ENCODE peak calls at places on chromosomes 4 and X, in four cellular contexts. N, A, B and F are unnamed samples. For H3K36me3, the result is how much of the 10 kb centered on the place peaks cover.

GRCh38 chrX:826448-826847 is 195.9 kb downstream of the SHOX start:
- DNase-seq in N (no peak), A (no peak), B (no peak), F (no peak)

GRCh38 chr4:159229164-159229563 is 126.3 kb downstream of the RAPGEF2 start:
- DNase-seq in N (peak), A (no peak), B (no peak), F (no peak)

GRCh38 chr4:155741546-155741945 is 17.3 kb upstream of the GUCY1B1 start:
- DNase-seq in N (no peak), A (no peak), B (no peak), F (no peak)

GRCh38 chrX:39492495-39493162 is 605.1 kb downstream of the BCOR start:
- DNase-seq in N (no peak), A (peak), B (no peak), F (no peak)

GRCh38 chr4:76948441-76949292 is 885 bp upstream of the SEPTIN11 start:
- DNase-seq in N (peak), A (peak), B (peak), F (no peak)

GRCh38 chr4:41432889-41433288 is 105.1 kb upstream of the LIMCH1 start:
- DNase-seq in N (no peak), A (no peak), B (no peak), F (no peak)

GRCh38 chr4:75710246-75710645 is 14.1 kb upstream of the USO1 start:
- DNase-seq in N (no peak), A (no peak), B (no peak), F (no peak)

GRCh38 chr4:3286335-3287175 is 6.3 kb upstream of the RGS12 start:
- DNase-seq in N (no peak), A (no peak), B (no peak), F (no peak)

GRCh38 chrX:133151320-133151719 is 54.4 kb upstream of the USP26 start:
- DNase-seq in N (peak), A (no peak), B (no peak), F (no peak)

GRCh38 chrX:121987163-121987562 is 939.8 kb downstream of the GLUD2 start:
- DNase-seq in N (no peak), A (no peak), B (no peak), F (no peak)
- TF ChIP-seq TCF7L2 in N (no peak), A (no peak), B (no peak), F (no peak)

GRCh38 chr4:6875431-6875831 is 34.2 kb upstream of the TBC1D14 start:
- DNase-seq in N (no peak), A (no peak), B (no peak), F (no peak)
- H3K36me3 ChIP-seq in N (half or more), A (half or more), B (under half), F (under half)

GRCh38 chrX:75781618-75782017 is 3.4 kb downstream of the MAGEE2 start:
- DNase-seq in N (no peak), A (no peak), B (no peak), F (no peak)

GRCh38 chrX:75786290-75786689 is 1.2 kb upstream of the MAGEE2 start:
- DNase-seq in N (no peak), A (no peak), B (no peak), F (no peak)

DNA sequence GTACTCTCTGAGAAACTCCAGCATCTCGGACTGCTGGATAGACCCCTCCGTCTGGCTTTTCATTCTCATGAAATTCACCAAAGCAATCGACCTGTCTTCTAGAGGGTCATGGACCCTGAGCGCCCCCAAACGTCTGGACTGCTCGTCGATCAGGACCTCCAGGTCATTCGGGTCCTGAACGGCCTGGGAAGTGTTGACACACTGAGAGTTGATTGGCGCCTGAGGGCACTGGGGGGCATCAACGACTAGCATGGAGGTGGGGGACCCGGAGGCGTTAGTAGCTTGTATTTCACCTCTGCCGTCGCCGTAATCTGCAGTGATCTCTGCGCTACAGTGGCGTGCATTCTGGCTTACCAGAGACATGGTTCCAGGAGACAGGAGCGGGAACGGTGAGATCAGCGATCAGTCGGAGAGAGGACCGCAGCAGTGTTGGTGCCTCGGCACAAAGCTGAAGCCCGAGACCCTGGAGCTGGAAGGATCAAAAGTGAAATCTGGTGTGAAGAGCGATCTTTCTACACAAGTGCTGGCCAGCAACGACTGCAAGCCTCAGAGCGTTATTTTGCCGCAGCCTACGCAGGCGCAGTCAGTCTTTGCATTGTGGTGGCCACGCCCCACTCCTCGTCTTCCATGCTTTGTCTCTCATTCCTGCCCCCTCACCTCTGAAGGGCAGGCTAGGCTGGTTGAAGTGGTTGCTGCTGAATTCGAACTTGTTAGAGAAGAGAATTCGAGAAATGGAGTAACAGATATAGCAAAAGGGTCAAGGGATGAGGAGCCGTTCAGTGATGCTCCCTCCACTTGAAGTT is at the start of gene MAGEE2:
- DNase-seq in N (peak), A (no peak), B (no peak), F (no peak)
- TF ChIP-seq TCF7L2 in N (no peak), A (no peak), B (no peak), F (no peak)

GRCh38 chrX:40661489-40661888 is 14.1 kb upstream of the CXorf38 start:
- DNase-seq in N (no peak), A (no peak), B (no peak), F (no peak)

GRCh38 chrX:40660381-40660780 is 13.0 kb upstream of the CXorf38 start:
- DNase-seq in N (no peak), A (no peak), B (no peak), F (no peak)

GRCh38 chrX:40663880-40664630 is 16.7 kb upstream of the CXorf38 start:
- DNase-seq in N (no peak), A (no peak), B (no peak), F (no peak)

GRCh38 chrX:40663078-40663740 is 15.8 kb upstream of the CXorf38 start:
- DNase-seq in N (no peak), A (no peak), B (no peak), F (no peak)
- H3K36me3 ChIP-seq in N (under half), A (under half), B (under half), F (under half)

GRCh38 chr4:102174800-102175199 is 170.5 kb downstream of the SLC39A8 start:
- DNase-seq in N (no peak), A (no peak), B (no peak), F (no peak)

GRCh38 chr4:102168580-102168979 is 176.7 kb downstream of the SLC39A8 start:
- DNase-seq in N (no peak), A (no peak), B (no peak), F (no peak)

GRCh38 chr4:102170910-102171309 is 174.4 kb downstream of the SLC39A8 start:
- DNase-seq in N (no peak), A (no peak), B (no peak), F (no peak)

GRCh38 chr4:102169345-102169744 is 175.9 kb downstream of the SLC39A8 start:
- DNase-seq in N (no peak), A (no peak), B (no peak), F (no peak)

GRCh38 chr4:102172341-102172740 is 172.9 kb downstream of the SLC39A8 start:
- DNase-seq in N (no peak), A (no peak), B (no peak), F (no peak)
- TF ChIP-seq TCF7L2 in N (no peak), A (no peak), B (no peak), F (no peak)

GRCh38 chr4:70994387-70995099 is 1.1 kb downstream of the DCK start:
- DNase-seq in N (no peak), A (no peak), B (no peak), F (no peak)
- H3K36me3 ChIP-seq in N (under half), A (under half), B (under half), F (under half)

GRCh38 chr4:48898733-48899431 is 7.7 kb downstream of the OCIAD2 start:
- DNase-seq in N (no peak), A (no peak), B (no peak), F (no peak)
- TF ChIP-seq TCF7L2 in N (no peak), A (no peak), B (no peak), F (no peak)

GRCh38 chrX:68719904-68720614 is 72.6 kb downstream of the STARD8 start:
- DNase-seq in N (peak), A (peak), B (no peak), F (no peak)
- H3K36me3 ChIP-seq in N (under half), A (half or more), B (under half), F (under half)

GRCh38 chr4:123478859-123479345 is 82.3 kb downstream of the SPRY1 start:
- DNase-seq in N (peak), A (no peak), B (peak), F (no peak)
- TF ChIP-seq TCF7L2 in N (peak), A (no peak), B (peak), F (peak)

GRCh38 chr4:145796338-145796737 is 116.4 kb downstream of the C4orf51 start:
- DNase-seq in N (no peak), A (no peak), B (no peak), F (no peak)
- H3K36me3 ChIP-seq in N (under half), A (under half), B (under half), F (under half)